ENCODE peak calls at places on chromosomes 4 and X, in four cellular contexts. A is right atrium auricular region; J is naive thymus-derived CD4-positive, alpha-beta T cell; E is aorta. N is an unnamed sample.

GRCh38 chrX:13257223-13258051 is 62.4 kb downstream of the ATXN3L start:
- DNase-seq in J (no peak), A (no peak), E (no peak), N (no peak)

GRCh38 chr4:164087733-164088132 is 593.2 kb downstream of the TMA16 start:
- DNase-seq in A (no peak), E (no peak), J (no peak), N (no peak)

GRCh38 chrX:135432881-135433521 is 11.3 kb downstream of the SMIM10L2A start:
- DNase-seq in E (no peak), J (no peak), A (no peak), N (no peak)

GRCh38 chr4:139245590-139245989 is 34.4 kb downstream of the MGARP start:
- DNase-seq in J (no peak), E (no peak), A (no peak), N (no peak)

GRCh38 chr4:61312526-61312925 is 112.4 kb downstream of the ADGRL3 start:
- DNase-seq in A (no peak), J (no peak), E (no peak), N (no peak)

GRCh38 chrX:53440631-53441517 is 6.7 kb upstream of the HSD17B10 start:
- DNase-seq in J (no peak), E (peak; percentile 91), A (peak; percentile 89), N (peak; percentile 18)

GRCh38 chr4:121077496-121077895 is 5.2 kb upstream of the NDNF start:
- DNase-seq in E (no peak), A (no peak), J (no peak), N (no peak)

GRCh38 chr4:48129307-48130014 is 4.6 kb downstream of the TXK start:
- DNase-seq in E (peak; percentile 80), A (no peak), J (no peak), N (no peak)

GRCh38 chr4:110091426-110091825 is 107.0 kb downstream of the ELOVL6 start:
- DNase-seq in J (no peak), A (no peak), E (no peak), N (no peak)

GRCh38 chr4:77465271-77465670 is 140.3 kb upstream of the CXCL13 start:
- DNase-seq in E (no peak), J (no peak), A (no peak), N (no peak)

GRCh38 chr4:2484993-2485392 is 16.1 kb downstream of the RNF4 start:
- DNase-seq in A (peak; percentile 86), E (peak; percentile 78), J (peak; percentile 67), N (peak; percentile 75)

GRCh38 chr4:8110071-8110986 is 48.3 kb downstream of the ABLIM2 start:
- DNase-seq in A (no peak), E (no peak), J (no peak), N (no peak)

GRCh38 chrX:68719904-68720614 is 72.6 kb downstream of the STARD8 start:
- DNase-seq in J (no peak), E (no peak), A (no peak), N (no peak)

GRCh38 chr4:98572697-98573096 is 85.7 kb downstream of the TSPAN5 start:
- DNase-seq in A (no peak), J (no peak), E (no peak), N (no peak)

GRCh38 chrX:100645106-100645505 is 1.1 kb downstream of the SRPX2 start:
- DNase-seq in J (no peak), E (no peak), A (no peak), N (no peak)

DNA sequence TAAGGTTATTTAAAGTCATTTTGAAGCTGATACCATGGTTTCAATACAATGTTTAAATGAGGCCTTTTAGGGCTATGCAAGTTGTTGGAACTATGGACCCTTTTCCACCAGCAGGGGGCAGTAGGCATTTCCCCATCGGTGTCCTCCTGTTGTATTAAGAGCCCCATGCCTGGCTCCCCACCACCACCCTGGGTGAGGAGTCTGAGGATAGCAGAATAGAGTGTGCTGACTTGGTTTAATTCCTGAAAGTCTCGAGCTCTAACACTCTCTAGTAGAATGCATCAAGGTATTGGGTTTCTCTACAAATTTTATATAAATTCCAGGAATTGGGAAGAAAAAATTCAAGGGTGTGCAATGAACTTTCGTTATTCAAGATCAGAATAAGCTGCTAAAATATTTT is 234.8 kb upstream of the JADE1 start:
- DNase-seq in A (peak; percentile 79), E (no peak), J (peak; percentile 47), N (peak; percentile 60)
- H3K27ac ChIP-seq in A (peak overlapping the region; percentile 60), E (no peak overlapping the region), J (no peak overlapping the region), N (no peak overlapping the region)

DNA sequence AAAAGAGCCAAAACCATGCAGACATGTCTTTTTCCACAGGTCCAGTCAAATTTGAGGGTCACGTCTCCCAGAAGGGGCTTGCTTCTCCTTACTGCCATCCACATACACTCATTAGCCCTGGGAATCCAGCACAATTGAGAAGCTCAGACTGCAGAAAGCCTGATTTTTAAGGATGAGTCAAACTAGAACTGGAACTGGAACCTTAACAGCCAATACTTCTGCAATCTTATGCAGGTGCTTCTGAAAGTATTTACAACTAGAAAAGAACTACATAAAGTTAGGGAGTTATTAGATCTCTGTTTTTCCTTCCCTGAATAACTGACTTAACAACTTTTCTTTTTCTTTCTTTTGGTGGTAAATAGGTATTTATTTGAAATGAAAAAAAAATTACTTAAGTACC is 86.3 kb downstream of the CDS1 start:
- DNase-seq in A (no peak), E (no peak), J (no peak), N (no peak)
- H3K4me1 ChIP-seq in A (no peaks in the 10 kb centered on the region), E (no peaks in the 10 kb centered on the region), J (no peaks in the 10 kb centered on the region), N (no peaks in the 10 kb centered on the region)

GRCh38 chrX:47649781-47650163 is 591 bp downstream of the ELK1 start:
- DNase-seq in E (no peak), J (no peak), A (peak; percentile 50), N (no peak)

GRCh38 chrX:47649302-47649701 is 1.1 kb downstream of the ELK1 start:
- DNase-seq in E (no peak), A (no peak), J (no peak), N (no peak)

GRCh38 chrX:47646636-47647035 is 3.7 kb downstream of the ELK1 start:
- DNase-seq in E (no peak), A (no peak), J (no peak), N (no peak)

GRCh38 chrX:47650164-47651042 is at the start of gene ELK1:
- DNase-seq in J (peak; percentile 88), A (peak; percentile 98), E (peak; percentile 96), N (peak; percentile 91)

DNA sequence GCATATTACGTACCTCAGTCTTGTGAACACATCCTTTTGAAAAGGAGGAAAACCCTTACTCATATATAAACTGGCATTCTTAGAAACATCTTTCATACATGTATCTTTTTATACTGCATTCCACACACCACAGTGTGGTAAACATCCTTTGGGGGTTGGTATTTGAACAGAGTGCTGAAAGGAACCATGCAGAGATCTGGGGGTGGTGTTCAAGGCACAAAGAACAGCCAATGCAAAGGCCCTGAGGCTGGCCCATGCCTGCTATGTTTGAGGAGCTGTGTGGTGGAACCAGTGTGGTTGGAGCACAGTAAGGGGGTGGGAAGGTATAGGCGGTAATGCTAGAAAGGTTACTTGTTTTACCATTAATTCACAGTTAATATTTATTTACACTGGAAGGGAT is 2.0 kb downstream of the ELK1 start:
- DNase-seq in A (no peak), E (no peak), J (no peak), N (no peak)
- H3K4me3 ChIP-seq in A (no peak overlapping the region), E (no peak overlapping the region), J (no peak overlapping the region), N (no peak overlapping the region)

GRCh38 chr4:687048-687974 is 1.6 kb downstream of the SLC49A3 start:
- DNase-seq in J (no peak), A (peak; percentile 97), E (peak; percentile 93), N (peak; percentile 89)

GRCh38 chr4:689498-690122 is 659 bp upstream of the SLC49A3 start:
- DNase-seq in E (no peak), A (no peak), J (no peak), N (no peak)

GRCh38 chr4:687975-688694 is 816 bp downstream of the SLC49A3 start:
- DNase-seq in E (no peak), J (no peak), A (no peak), N (no peak)

GRCh38 chr4:686371-687040 is 2.4 kb downstream of the SLC49A3 start:
- DNase-seq in A (no peak), E (peak; percentile 77), J (no peak), N (no peak)

GRCh38 chr4:688695-689497 is at the start of gene SLC49A3:
- DNase-seq in A (no peak), E (peak; percentile 77), J (no peak), N (peak; percentile 56)
- H3K27ac ChIP-seq in A (peak within 1 kb of the TSS; percentile 84), E (peak within 1 kb of the TSS; percentile 29), J (no peak within 1 kb of the TSS), N (peak within 1 kb of the TSS; percentile 86)